ENCODE peak calls at places on chromosomes 11 and 22, in six cellular contexts. One of them, this sample, is unnamed.

GRCh38 chr22:50696799-50697561 is 24.4 kb downstream of the SHANK3 start:
- DNase-seq in fibroblast of pulmonary artery: no peak
- DNase-seq in dorsolateral prefrontal cortex: no peak
- DNase-seq in thyroid gland: no peak
- DNase-seq in astrocyte of the spinal cord: no peak
- DNase-seq in left ventricle myocardium inferior: peak; percentile 20
- DNase-seq in this sample: no peak

GRCh38 chr22:22106855-22107254 is 124.3 kb upstream of the TOP3B start:
- DNase-seq in dorsolateral prefrontal cortex: no peak
- DNase-seq in thyroid gland: no peak
- DNase-seq in astrocyte of the spinal cord: no peak
- DNase-seq in left ventricle myocardium inferior: no peak
- DNase-seq in fibroblast of pulmonary artery: no peak
- DNase-seq in this sample: no peak

GRCh38 chr11:47843354-47844060 is 4.6 kb downstream of the NUP160 start:
- DNase-seq in fibroblast of pulmonary artery: no peak
- DNase-seq in dorsolateral prefrontal cortex: no peak
- DNase-seq in thyroid gland: no peak
- DNase-seq in astrocyte of the spinal cord: no peak
- DNase-seq in left ventricle myocardium inferior: no peak
- DNase-seq in this sample: no peak

GRCh38 chr22:20949698-20950183 is 17.3 kb upstream of the AIFM3 start:
- DNase-seq in fibroblast of pulmonary artery: no peak
- DNase-seq in dorsolateral prefrontal cortex: no peak
- DNase-seq in left ventricle myocardium inferior: no peak
- DNase-seq in thyroid gland: no peak
- DNase-seq in astrocyte of the spinal cord: no peak
- DNase-seq in this sample: no peak

GRCh38 chr22:19766235-19766505 is 5.6 kb downstream of the TBX1 start:
- DNase-seq in left ventricle myocardium inferior: no peak
- DNase-seq in astrocyte of the spinal cord: no peak
- DNase-seq in dorsolateral prefrontal cortex: no peak
- DNase-seq in thyroid gland: no peak
- DNase-seq in fibroblast of pulmonary artery: no peak
- DNase-seq in this sample: no peak

GRCh38 chr22:45007946-45008852 is 1.6 kb downstream of the PHF21B start:
- DNase-seq in thyroid gland: peak; percentile 36
- DNase-seq in left ventricle myocardium inferior: no peak
- DNase-seq in fibroblast of pulmonary artery: no peak
- DNase-seq in dorsolateral prefrontal cortex: peak; percentile 36
- DNase-seq in astrocyte of the spinal cord: peak; percentile 27
- DNase-seq in this sample: peak; percentile 40

GRCh38 chr11:131157678-131158077 is 212.7 kb upstream of the NTM start:
- DNase-seq in fibroblast of pulmonary artery: no peak
- DNase-seq in left ventricle myocardium inferior: no peak
- DNase-seq in dorsolateral prefrontal cortex: no peak
- DNase-seq in astrocyte of the spinal cord: no peak
- DNase-seq in thyroid gland: no peak
- DNase-seq in this sample: no peak

GRCh38 chr11:28815110-28815509 is 706.9 kb downstream of the METTL15 start:
- DNase-seq in dorsolateral prefrontal cortex: no peak
- DNase-seq in left ventricle myocardium inferior: no peak
- DNase-seq in fibroblast of pulmonary artery: no peak
- DNase-seq in thyroid gland: no peak
- DNase-seq in astrocyte of the spinal cord: no peak
- DNase-seq in this sample: no peak

GRCh38 chr11:112294688-112295340 is 34.2 kb upstream of the PLET1 start:
- DNase-seq in left ventricle myocardium inferior: no peak
- DNase-seq in dorsolateral prefrontal cortex: no peak
- DNase-seq in thyroid gland: no peak
- DNase-seq in fibroblast of pulmonary artery: no peak
- DNase-seq in astrocyte of the spinal cord: no peak
- DNase-seq in this sample: no peak

GRCh38 chr22:41776381-41776780 is 24.1 kb upstream of the CCDC134 start:
- DNase-seq in fibroblast of pulmonary artery: no peak
- DNase-seq in thyroid gland: no peak
- DNase-seq in left ventricle myocardium inferior: no peak
- DNase-seq in dorsolateral prefrontal cortex: no peak
- DNase-seq in astrocyte of the spinal cord: no peak
- DNase-seq in this sample: no peak

GRCh38 chr11:66080055-66080817 is 10.2 kb downstream of the PACS1 start:
- DNase-seq in dorsolateral prefrontal cortex: no peak
- DNase-seq in astrocyte of the spinal cord: peak; percentile 71
- DNase-seq in fibroblast of pulmonary artery: peak; percentile 76
- DNase-seq in thyroid gland: no peak
- DNase-seq in left ventricle myocardium inferior: no peak
- DNase-seq in this sample: no peak

GRCh38 chr11:124108158-124108557 is 7.1 kb upstream of the VWA5A start:
- DNase-seq in dorsolateral prefrontal cortex: no peak
- DNase-seq in thyroid gland: peak; percentile 9
- DNase-seq in left ventricle myocardium inferior: no peak
- DNase-seq in astrocyte of the spinal cord: peak; percentile 55
- DNase-seq in fibroblast of pulmonary artery: peak; percentile 60
- DNase-seq in this sample: peak; percentile 32

GRCh38 chr11:2802389-2803185 is 83.0 kb downstream of the CDKN1C start:
- DNase-seq in astrocyte of the spinal cord: no peak
- DNase-seq in dorsolateral prefrontal cortex: no peak
- DNase-seq in thyroid gland: peak; percentile 0
- DNase-seq in left ventricle myocardium inferior: peak; percentile 13
- DNase-seq in fibroblast of pulmonary artery: no peak
- DNase-seq in this sample: no peak

GRCh38 chr22:49946612-49947295 is 13.8 kb upstream of the PIM3 start:
- DNase-seq in fibroblast of pulmonary artery: no peak
- DNase-seq in astrocyte of the spinal cord: no peak
- DNase-seq in left ventricle myocardium inferior: no peak
- DNase-seq in dorsolateral prefrontal cortex: no peak
- DNase-seq in thyroid gland: no peak
- DNase-seq in this sample: no peak

GRCh38 chr22:19291218-19291579 is 320 bp downstream of the CLTCL1 start:
- DNase-seq in left ventricle myocardium inferior: peak; percentile 47
- DNase-seq in thyroid gland: peak; percentile 41
- DNase-seq in astrocyte of the spinal cord: peak; percentile 16
- DNase-seq in dorsolateral prefrontal cortex: peak; percentile 14
- DNase-seq in fibroblast of pulmonary artery: peak; percentile 21
- DNase-seq in this sample: peak; percentile 49

GRCh38 chr22:21761086-21761485 is 25.5 kb upstream of the YPEL1 start:
- DNase-seq in thyroid gland: no peak
- DNase-seq in fibroblast of pulmonary artery: no peak
- DNase-seq in left ventricle myocardium inferior: no peak
- DNase-seq in dorsolateral prefrontal cortex: no peak
- DNase-seq in astrocyte of the spinal cord: no peak
- DNase-seq in this sample: no peak

GRCh38 chr11:73306069-73306468 is 2.0 kb upstream of the ARHGEF17 start:
- DNase-seq in left ventricle myocardium inferior: no peak
- DNase-seq in thyroid gland: no peak
- DNase-seq in dorsolateral prefrontal cortex: no peak
- DNase-seq in fibroblast of pulmonary artery: no peak
- DNase-seq in astrocyte of the spinal cord: no peak
- DNase-seq in this sample: no peak
- TF ChIP-seq CTCF in left ventricle myocardium inferior: no peak
- TF ChIP-seq CTCF in thyroid gland: no peak
- TF ChIP-seq CTCF in dorsolateral prefrontal cortex: no peak
- TF ChIP-seq CTCF in fibroblast of pulmonary artery: no peak
- TF ChIP-seq CTCF in astrocyte of the spinal cord: peak; percentile 18
- TF ChIP-seq CTCF in this sample: no peak

GRCh38 chr11:57085604-57086003 is 96.1 kb upstream of the LRRC55 start:
- DNase-seq in left ventricle myocardium inferior: no peak
- DNase-seq in astrocyte of the spinal cord: no peak
- DNase-seq in fibroblast of pulmonary artery: peak; percentile 16
- DNase-seq in dorsolateral prefrontal cortex: no peak
- DNase-seq in thyroid gland: no peak
- DNase-seq in this sample: no peak
- TF ChIP-seq CTCF in left ventricle myocardium inferior: peak; percentile 19
- TF ChIP-seq CTCF in astrocyte of the spinal cord: peak; percentile 24
- TF ChIP-seq CTCF in fibroblast of pulmonary artery: peak; percentile 26
- TF ChIP-seq CTCF in dorsolateral prefrontal cortex: peak; percentile 18
- TF ChIP-seq CTCF in thyroid gland: no peak
- TF ChIP-seq CTCF in this sample: no peak

DNA sequence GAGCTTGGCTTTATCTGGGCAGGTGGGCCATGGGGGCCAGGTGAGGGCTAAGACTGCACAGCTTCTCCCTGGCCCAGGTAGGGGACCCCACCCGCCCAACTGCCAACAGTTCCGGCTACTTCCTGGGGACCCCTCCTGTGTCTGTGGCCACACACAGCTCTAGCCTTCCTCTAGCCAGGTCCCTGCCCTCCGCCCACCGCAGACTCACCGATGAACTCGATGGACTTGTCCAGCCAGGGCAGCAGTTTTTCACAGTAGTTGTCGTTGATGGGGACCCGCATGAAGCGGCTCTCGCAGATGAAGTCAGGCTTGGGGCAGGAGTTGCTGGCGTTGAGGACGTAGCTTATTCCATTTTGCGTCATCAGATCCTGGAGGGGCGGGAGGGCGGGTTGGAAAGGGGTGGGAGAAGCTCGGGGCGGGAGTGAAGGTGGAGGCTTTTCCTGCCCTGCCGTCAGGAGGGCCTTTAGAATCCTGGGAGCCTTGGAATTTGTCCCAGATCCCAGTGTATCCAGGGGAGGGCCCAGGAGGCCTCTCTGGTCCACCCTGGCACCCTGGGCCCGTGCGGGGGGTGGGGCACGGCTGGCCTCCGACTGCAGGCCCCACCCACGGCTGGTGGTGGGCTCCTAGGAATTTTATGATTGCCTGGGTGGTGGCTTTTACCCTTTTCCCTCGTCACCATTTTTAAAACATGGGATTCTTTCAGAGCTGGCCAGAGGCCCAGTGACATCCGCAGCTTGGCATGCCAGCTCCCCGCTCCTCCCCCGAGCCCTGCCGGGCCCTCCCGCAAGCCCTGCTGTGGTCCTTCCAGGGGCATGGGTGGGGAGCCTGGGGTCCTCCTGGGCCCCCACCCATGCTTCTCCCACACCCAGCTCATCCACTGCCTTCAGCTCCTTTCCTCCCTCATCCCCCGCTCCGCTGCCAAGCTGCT is 13.9 kb downstream of the DUSP8 start:
- DNase-seq in left ventricle myocardium inferior: no peak
- DNase-seq in fibroblast of pulmonary artery: peak; percentile 81
- DNase-seq in dorsolateral prefrontal cortex: peak; percentile 53
- DNase-seq in astrocyte of the spinal cord: peak; percentile 70
- DNase-seq in thyroid gland: peak; percentile 53
- DNase-seq in this sample: no peak
- TF ChIP-seq CTCF in left ventricle myocardium inferior: no peak
- TF ChIP-seq CTCF in fibroblast of pulmonary artery: no peak
- TF ChIP-seq CTCF in dorsolateral prefrontal cortex: no peak
- TF ChIP-seq CTCF in astrocyte of the spinal cord: no peak
- TF ChIP-seq CTCF in thyroid gland: no peak
- TF ChIP-seq CTCF in this sample: no peak

GRCh38 chr11:61892085-61892370 is 683 bp upstream of the FADS3 start:
- DNase-seq in astrocyte of the spinal cord: no peak
- DNase-seq in left ventricle myocardium inferior: no peak
- DNase-seq in fibroblast of pulmonary artery: no peak
- DNase-seq in dorsolateral prefrontal cortex: no peak
- DNase-seq in thyroid gland: peak; percentile 45
- DNase-seq in this sample: no peak
- TF ChIP-seq CTCF in astrocyte of the spinal cord: peak; percentile 9
- TF ChIP-seq CTCF in left ventricle myocardium inferior: no peak
- TF ChIP-seq CTCF in fibroblast of pulmonary artery: no peak
- TF ChIP-seq CTCF in dorsolateral prefrontal cortex: no peak
- TF ChIP-seq CTCF in thyroid gland: no peak
- TF ChIP-seq CTCF in this sample: no peak

GRCh38 chr11:70713436-70713835 is 315.1 kb downstream of the CTTN start:
- DNase-seq in dorsolateral prefrontal cortex: peak; percentile 26
- DNase-seq in astrocyte of the spinal cord: no peak
- DNase-seq in fibroblast of pulmonary artery: no peak
- DNase-seq in left ventricle myocardium inferior: no peak
- DNase-seq in thyroid gland: no peak
- DNase-seq in this sample: no peak
- TF ChIP-seq CTCF in dorsolateral prefrontal cortex: no peak
- TF ChIP-seq CTCF in astrocyte of the spinal cord: no peak
- TF ChIP-seq CTCF in fibroblast of pulmonary artery: no peak
- TF ChIP-seq CTCF in left ventricle myocardium inferior: no peak
- TF ChIP-seq CTCF in thyroid gland: no peak
- TF ChIP-seq CTCF in this sample: no peak

DNA sequence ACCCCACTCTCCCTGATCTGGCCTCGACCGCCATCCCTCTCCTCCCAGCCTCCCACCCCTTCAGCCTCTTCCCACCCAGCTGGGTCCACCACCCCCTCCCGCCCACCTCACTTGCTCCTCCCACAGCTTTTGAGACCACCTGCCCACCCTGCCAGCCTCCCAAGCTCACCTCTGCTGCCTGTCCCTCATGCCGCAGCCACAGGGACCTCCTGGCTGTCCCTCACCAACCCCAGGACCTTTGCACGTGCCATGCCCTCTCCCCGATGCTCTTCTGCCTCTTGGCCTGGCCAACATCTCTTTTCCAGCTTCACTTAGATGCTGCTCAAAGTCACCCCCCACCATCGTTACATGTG is 6.5 kb downstream of the PNPLA5 start:
- DNase-seq in left ventricle myocardium inferior: no peak
- DNase-seq in astrocyte of the spinal cord: no peak
- DNase-seq in dorsolateral prefrontal cortex: no peak
- DNase-seq in thyroid gland: no peak
- DNase-seq in fibroblast of pulmonary artery: no peak
- DNase-seq in this sample: no peak
- TF ChIP-seq CTCF in left ventricle myocardium inferior: no peak
- TF ChIP-seq CTCF in astrocyte of the spinal cord: no peak
- TF ChIP-seq CTCF in dorsolateral prefrontal cortex: no peak
- TF ChIP-seq CTCF in thyroid gland: no peak
- TF ChIP-seq CTCF in fibroblast of pulmonary artery: no peak
- TF ChIP-seq CTCF in this sample: peak; percentile 19

DNA sequence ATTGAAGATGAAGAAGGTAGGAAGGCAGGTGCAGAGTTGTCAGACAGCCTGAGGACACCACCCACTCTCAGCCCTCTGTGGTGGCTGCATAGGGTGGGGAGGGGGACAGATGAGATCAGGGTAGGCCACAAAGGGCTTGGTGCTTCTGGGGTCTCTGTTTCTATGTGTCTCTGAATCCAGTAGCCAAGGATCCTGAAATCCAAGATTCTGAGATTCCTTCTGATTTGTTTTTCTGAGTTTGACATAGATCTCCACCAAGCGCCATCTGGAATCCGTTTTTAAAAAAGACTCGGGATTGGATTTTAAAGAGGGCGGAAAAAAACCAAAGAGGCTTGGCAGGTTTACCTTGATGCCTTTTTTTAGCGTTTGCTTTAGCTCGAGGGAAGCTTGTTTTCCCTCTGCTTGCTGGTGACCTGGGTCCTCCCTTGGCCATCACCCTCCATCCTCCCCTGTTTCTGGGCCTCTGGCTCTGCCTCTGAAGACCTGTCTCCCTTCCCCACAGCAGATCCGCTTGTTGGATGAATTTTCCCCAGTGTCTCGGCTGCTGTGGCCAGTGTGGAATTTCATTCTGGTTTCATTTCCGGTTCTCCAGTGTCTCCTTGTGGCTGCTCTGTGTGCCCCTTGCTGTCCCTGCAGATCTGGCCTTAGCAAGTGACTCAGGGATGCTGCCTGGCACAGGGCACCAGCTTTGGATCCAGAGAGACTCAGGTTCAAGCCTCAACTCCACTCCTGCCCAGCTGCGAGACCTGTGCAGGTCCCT is 15.0 kb downstream of the SYNGR1 start:
- DNase-seq in left ventricle myocardium inferior: no peak
- DNase-seq in dorsolateral prefrontal cortex: no peak
- DNase-seq in thyroid gland: no peak
- DNase-seq in astrocyte of the spinal cord: no peak
- DNase-seq in fibroblast of pulmonary artery: no peak
- DNase-seq in this sample: no peak
- TF ChIP-seq CTCF in left ventricle myocardium inferior: peak; percentile 32
- TF ChIP-seq CTCF in dorsolateral prefrontal cortex: no peak
- TF ChIP-seq CTCF in thyroid gland: no peak
- TF ChIP-seq CTCF in astrocyte of the spinal cord: peak; percentile 22
- TF ChIP-seq CTCF in fibroblast of pulmonary artery: no peak
- TF ChIP-seq CTCF in this sample: no peak

GRCh38 chr11:17735823-17736772 is 1.5 kb downstream of the KCNC1 start:
- DNase-seq in astrocyte of the spinal cord: no peak
- DNase-seq in dorsolateral prefrontal cortex: peak; percentile 63
- DNase-seq in fibroblast of pulmonary artery: no peak
- DNase-seq in thyroid gland: no peak
- DNase-seq in left ventricle myocardium inferior: no peak
- DNase-seq in this sample: no peak
- TF ChIP-seq CTCF in astrocyte of the spinal cord: peak; percentile 32
- TF ChIP-seq CTCF in dorsolateral prefrontal cortex: peak; percentile 33
- TF ChIP-seq CTCF in fibroblast of pulmonary artery: no peak
- TF ChIP-seq CTCF in thyroid gland: no peak
- TF ChIP-seq CTCF in left ventricle myocardium inferior: peak; percentile 20
- TF ChIP-seq CTCF in this sample: peak; percentile 74

GRCh38 chr11:92552942-92553341 is 328.3 kb downstream of the FAT3 start:
- DNase-seq in left ventricle myocardium inferior: no peak
- DNase-seq in fibroblast of pulmonary artery: peak; percentile 28
- DNase-seq in astrocyte of the spinal cord: no peak
- DNase-seq in thyroid gland: no peak
- DNase-seq in dorsolateral prefrontal cortex: no peak
- DNase-seq in this sample: no peak
- TF ChIP-seq CTCF in left ventricle myocardium inferior: no peak
- TF ChIP-seq CTCF in fibroblast of pulmonary artery: peak; percentile 26
- TF ChIP-seq CTCF in astrocyte of the spinal cord: no peak
- TF ChIP-seq CTCF in thyroid gland: no peak
- TF ChIP-seq CTCF in dorsolateral prefrontal cortex: no peak
- TF ChIP-seq CTCF in this sample: peak; percentile 42

This sample was measured in endothelial cell.